ENCODE peak calls at places on chromosome 21, in six cellular contexts. G is heart left ventricle, V is sigmoid colon, I is adipocyte, S is Peyer's patch, P is ascending aorta. F is an unnamed sample. For H3K9me3, the result is how much of the 10 kb centered on the place peaks cover.

GRCh38 chr21:33856893-33857527 is 58.6 kb downstream of the ATP5PO start:
- DNase-seq in S (no peak), I (no peak), G (no peak), P (no peak), V (peak), F (peak)

GRCh38 chr21:42389449-42389835 is 6.4 kb downstream of the TMPRSS3 start:
- DNase-seq in G (no peak), S (no peak), I (no peak), V (no peak), P (no peak), F (peak)

GRCh38 chr21:31658053-31658452 is 1.4 kb upstream of the SOD1 start:
- DNase-seq in I (no peak), P (no peak), S (no peak), G (no peak), V (no peak), F (no peak)

GRCh38 chr21:42233067-42233981 is 14.4 kb downstream of the ABCG1 start:
- DNase-seq in V (peak), G (peak), I (peak), P (peak), S (peak), F (peak)

GRCh38 chr21:41016472-41016871 is 151.5 kb upstream of the BACE2 start:
- DNase-seq in G (no peak), V (no peak), P (no peak), I (no peak), S (no peak), F (no peak)

GRCh38 chr21:23936224-23936623 is 1671.1 kb downstream of the MRPL39 start:
- DNase-seq in S (no peak), G (no peak), I (peak), V (no peak), P (no peak), F (no peak)

GRCh38 chr21:39781331-39781730 is 36.3 kb downstream of the IGSF5 start:
- DNase-seq in S (no peak), V (no peak), P (no peak), G (no peak), I (no peak), F (no peak)

GRCh38 chr21:41650526-41651145 is 116.2 kb downstream of the RIPK4 start:
- DNase-seq in S (no peak), P (no peak), I (no peak), G (no peak), V (no peak), F (peak)

GRCh38 chr21:14773777-14774345 is 227.7 kb upstream of the SAMSN1 start:
- DNase-seq in G (peak), S (peak), P (no peak), I (peak), V (peak), F (no peak)

GRCh38 chr21:42032968-42033367 is 22.8 kb upstream of the ZBTB21 start:
- DNase-seq in V (no peak), I (no peak), G (no peak), P (no peak), S (no peak), F (no peak)

GRCh38 chr21:20617130-20617529 is 381.1 kb upstream of the NCAM2 start:
- DNase-seq in G (no peak), P (no peak), S (no peak), I (no peak), V (no peak), F (no peak)

GRCh38 chr21:36103434-36103833 is 31.4 kb upstream of the CBR3 start:
- DNase-seq in G (no peak), V (no peak), I (no peak), P (no peak), S (no peak), F (no peak)

GRCh38 chr21:36100971-36101641 is 31.3 kb downstream of the CBR1 start:
- DNase-seq in S (no peak), I (no peak), V (no peak), P (no peak), G (no peak), F (no peak)

GRCh38 chr21:36096398-36097290 is 26.8 kb downstream of the CBR1 start:
- DNase-seq in S (no peak), V (no peak), G (no peak), I (no peak), P (no peak), F (no peak)

GRCh38 chr21:36097427-36098230 is 27.8 kb downstream of the CBR1 start:
- DNase-seq in V (no peak), P (no peak), I (peak), S (no peak), G (no peak), F (no peak)

GRCh38 chr21:36099000-36099399 is 29.2 kb downstream of the CBR1 start:
- DNase-seq in S (no peak), V (no peak), I (no peak), G (no peak), P (no peak), F (no peak)
- H3K4me3 ChIP-seq in S (no peak), V (no peak), I (no peak), G (no peak), P (no peak), F (no peak)

GRCh38 chr21:29313662-29314408 is 15.1 kb downstream of the BACH1 start:
- DNase-seq in I (no peak), V (no peak), P (no peak), S (no peak), G (no peak), F (no peak)
- H3K9me3 ChIP-seq in I (under half), V (under half), P (under half), S (under half), G (under half), F (under half)

GRCh38 chr21:44708213-44708865 is 3.0 kb downstream of the TSPEAR start:
- DNase-seq in V (no peak), S (no peak), G (no peak), P (no peak), I (no peak), F (no peak)
- H3K4me3 ChIP-seq in V (no peak), S (no peak), G (no peak), P (no peak), I (no peak), F (no peak)

GRCh38 chr21:16409341-16409740 is 679.6 kb downstream of the USP25 start:
- DNase-seq in V (no peak), S (no peak), P (no peak), G (no peak), I (no peak), F (no peak)
- H3K9me3 ChIP-seq in V (under half), S (under half), P (under half), G (under half), I (under half), F (under half)

DNA sequence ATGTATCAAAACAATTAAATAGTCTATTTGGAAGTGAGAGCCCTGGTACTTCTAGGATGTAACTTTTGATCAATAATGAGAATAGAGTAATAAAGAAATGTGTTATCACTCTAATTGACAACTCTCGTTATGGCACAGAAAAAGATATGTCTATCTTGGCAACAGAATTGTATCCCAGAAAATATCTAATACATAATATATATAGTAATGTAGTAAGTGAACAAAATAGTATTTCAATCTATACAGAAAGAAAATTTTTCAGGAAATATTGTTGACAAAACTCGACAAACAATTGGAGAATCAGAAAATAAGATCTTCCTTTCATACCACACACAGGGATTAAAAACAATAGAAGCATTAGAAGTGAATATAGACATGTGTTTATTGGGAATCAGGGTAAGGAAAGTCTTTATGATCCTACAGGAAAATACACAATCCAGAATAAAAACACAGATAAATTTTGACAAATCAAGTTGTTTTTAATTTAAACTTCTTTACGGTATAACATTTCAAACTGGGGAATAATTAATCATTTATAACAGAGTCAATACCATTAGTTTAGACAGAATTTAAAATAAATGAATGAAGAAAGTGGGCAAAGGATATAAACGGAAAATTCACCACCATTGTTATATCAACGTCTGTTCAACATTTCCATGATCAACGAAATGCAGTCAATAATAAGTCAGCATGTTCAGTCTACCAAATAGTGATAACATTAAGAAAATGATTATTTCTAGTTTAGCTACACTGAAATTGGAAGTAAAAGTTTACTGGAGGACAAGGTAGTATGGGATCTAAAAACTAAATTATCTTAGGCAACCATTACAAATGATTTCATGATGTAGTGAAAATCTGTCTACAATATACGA is 1526.5 kb upstream of the TPTE start:
- DNase-seq in I (no peak), G (no peak), V (no peak), P (no peak), S (no peak), F (no peak)
- H3K4me3 ChIP-seq in I (no peak), G (no peak), V (no peak), P (no peak), S (no peak), F (no peak)

DNA sequence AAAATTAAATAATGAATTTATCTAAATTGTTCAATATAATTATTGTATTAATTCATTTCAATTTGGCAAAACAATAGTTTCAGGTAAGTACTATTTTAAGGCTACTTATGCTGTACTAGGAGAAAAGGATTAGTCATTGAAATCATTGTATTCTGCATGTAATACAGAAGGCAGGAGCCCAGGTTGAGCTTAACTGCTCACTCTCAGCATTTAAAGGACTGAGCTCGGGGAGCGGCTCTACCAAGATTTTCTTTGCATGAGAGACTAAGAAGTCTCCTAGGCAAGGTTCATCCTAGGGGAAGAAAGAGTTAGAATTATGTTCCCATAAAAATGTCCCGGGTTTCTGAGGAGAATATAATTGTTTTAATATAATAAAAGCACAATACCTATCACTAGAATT is 112.5 kb downstream of the CYYR1 start:
- DNase-seq in P (no peak), S (no peak), G (no peak), I (no peak), V (no peak), F (no peak)
- H3K9me3 ChIP-seq in P (under half), S (under half), G (under half), I (under half), V (under half), F (under half)

DNA sequence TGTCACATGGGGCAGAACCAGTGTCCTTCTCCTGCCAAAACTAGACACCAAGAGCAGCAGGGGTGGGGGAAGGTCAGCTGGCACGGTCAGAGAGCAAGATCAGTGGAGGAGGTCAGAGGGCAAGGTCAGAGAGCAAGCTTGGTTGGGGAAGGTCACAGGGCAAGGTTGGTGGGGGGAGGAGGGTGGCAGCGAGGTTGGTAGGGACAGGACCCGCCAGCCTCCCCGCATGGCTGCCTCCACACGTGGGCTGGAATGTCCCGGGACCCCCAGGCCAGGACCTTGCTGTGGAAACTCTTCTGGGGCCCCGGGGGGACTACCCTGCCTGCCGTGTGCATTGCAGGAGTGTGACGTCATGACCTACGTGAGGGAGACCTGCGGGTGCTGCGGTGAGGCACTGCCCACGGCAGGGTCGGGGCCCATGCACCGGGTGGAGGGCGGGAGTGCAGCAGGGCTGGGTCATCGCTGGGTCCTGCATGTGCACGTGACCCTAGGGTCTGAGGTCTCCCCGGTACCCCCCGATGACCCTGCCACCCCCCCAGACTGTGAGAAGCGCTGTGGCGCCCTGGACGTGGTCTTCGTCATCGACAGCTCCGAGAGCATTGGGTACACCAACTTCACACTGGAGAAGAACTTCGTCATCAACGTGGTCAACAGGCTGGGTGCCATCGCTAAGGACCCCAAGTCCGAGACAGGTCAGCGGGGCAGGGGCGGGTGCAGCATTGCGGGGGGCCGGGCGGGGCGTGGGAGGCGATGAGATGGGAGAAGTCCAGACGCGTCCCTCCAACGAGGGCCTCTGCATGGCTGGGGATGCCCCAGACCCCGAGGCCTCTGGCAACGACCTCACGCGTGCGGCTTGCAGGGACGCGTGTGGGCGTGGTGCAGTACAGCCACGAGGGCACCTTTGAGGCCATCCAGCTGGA is 27.3 kb downstream of the COL6A2 start:
- DNase-seq in S (no peak), I (no peak), G (peak), P (peak), V (peak), F (peak)
- H3K4me3 ChIP-seq in S (no peak), I (no peak), G (no peak), P (no peak), V (no peak), F (no peak)

DNA sequence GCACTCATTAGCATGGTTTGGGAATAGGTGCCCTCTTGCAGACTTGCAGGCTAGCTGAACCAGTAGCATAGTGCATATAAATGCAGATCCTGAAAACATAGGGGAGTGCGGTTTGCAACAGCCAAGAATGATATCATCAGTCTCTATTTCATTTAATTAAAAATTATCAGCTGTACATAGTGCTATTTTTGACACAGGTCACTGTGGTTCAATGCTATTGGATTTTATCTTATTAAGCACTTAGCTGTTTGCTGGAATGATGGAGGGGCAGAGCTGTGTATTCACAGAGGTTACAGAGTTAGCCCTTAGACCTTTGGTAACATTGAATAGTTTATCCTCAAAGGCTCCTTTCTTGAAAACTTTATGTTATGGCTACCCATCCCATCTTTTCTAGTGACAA is 43.5 kb downstream of the CYYR1 start:
- DNase-seq in G (no peak), S (no peak), I (no peak), P (no peak), V (no peak), F (no peak)
- H3K9me3 ChIP-seq in G (under half), S (under half), I (under half), P (under half), V (under half), F (under half)